ENCODE peak calls at places on chromosomes 3 and 15, in ten cellular contexts. D is amniotic stem cell; J is right atrium auricular region; W is astrocyte; U is head of caudate nucleus; B is stimulated activated CD8-positive, alpha-beta memory T cell treated with anti-CD3 and anti-CD28 coated beads, Interleukin-7, amount 100 ng/mL, for 1 hour; M is NT2/D1; G is WERI-Rb-1; E is NCI-H1694 treated with DMSO at 0.1 percent for 48 hours; K is thoracic aorta. F is an unnamed sample.
A peak's percentile ranks its signal among the peaks of the same experiment; 100 is the strongest.

GRCh38 chr15:101308604-101309435 is 13.8 kb upstream of the SNRPA1 start:
- DNase-seq in W (no peak), K (no peak), B (no peak), G (no peak), U (peak; percentile 31), D (no peak), M (no peak), E (no peak), J (no peak), F (no peak)

GRCh38 chr3:189144645-189145044 is 27.1 kb upstream of the TPRG1 start:
- DNase-seq in B (no peak), U (no peak), K (no peak), G (no peak), E (peak; percentile 84), J (no peak), M (no peak), W (no peak), D (no peak), F (peak; percentile 54)

GRCh38 chr3:50542177-50543034 is 25.1 kb downstream of the C3orf18 start:
- DNase-seq in W (peak; percentile 16), M (peak; percentile 77), J (peak; percentile 82), U (peak; percentile 86), G (peak; percentile 74), B (peak; percentile 25), D (no peak), E (peak; percentile 35), K (no peak), F (peak; percentile 18)

GRCh38 chr3:153161138-153161713 is 800 bp upstream of the RAP2B start:
- DNase-seq in W (peak; percentile 100), M (peak; percentile 96), B (peak; percentile 71), J (peak; percentile 98), D (peak; percentile 99), U (peak; percentile 97), E (peak; percentile 30), G (peak; percentile 95), K (peak; percentile 91), F (peak; percentile 100)

GRCh38 chr3:57592306-57592705 is 4.8 kb downstream of the ARF4 start:
- DNase-seq in G (no peak), M (no peak), E (no peak), K (no peak), B (no peak), W (no peak), U (no peak), J (no peak), D (no peak), F (no peak)

GRCh38 chr3:130093741-130094391 is 12.2 kb downstream of the ALG1L2 start:
- DNase-seq in M (no peak), W (no peak), U (no peak), K (no peak), J (no peak), G (no peak), D (no peak), B (no peak), E (no peak), F (no peak)

GRCh38 chr3:143263844-143264243 is 144.3 kb downstream of the CHST2 start:
- DNase-seq in W (no peak), M (no peak), B (no peak), G (no peak), E (no peak), K (no peak), U (no peak), D (no peak), J (no peak), F (no peak)

GRCh38 chr3:173958805-173959204 is 561.3 kb downstream of the NLGN1 start:
- DNase-seq in K (no peak), U (no peak), G (no peak), B (no peak), D (no peak), M (no peak), J (no peak), E (no peak), W (no peak), F (no peak)

GRCh38 chr15:45573961-45574629 is 13.1 kb upstream of the BLOC1S6 start:
- DNase-seq in D (no peak), U (no peak), K (no peak), G (peak; percentile 63), B (no peak), J (no peak), M (peak; percentile 25), E (no peak), W (no peak), F (peak; percentile 10)

GRCh38 chr3:196843435-196844110 is 24.1 kb upstream of the SENP5 start:
- DNase-seq in U (no peak), E (no peak), J (no peak), G (no peak), W (no peak), D (no peak), K (no peak), M (no peak), B (no peak), F (no peak)

F was measured in H4.